ENCODE peak calls at places on chromosomes 13 and 19, in seven cellular contexts. N is B cell, S is A673, P is AG09319, F is colonic mucosa, Z is cardiac fibroblast, C is dorsolateral prefrontal cortex. L is an unnamed sample.

GRCh38 chr19:4609878-4610511 is 29.3 kb upstream of the TNFAIP8L1 start:
- DNase-seq in N (no peak), S (no peak), P (no peak), F (no peak), Z (no peak), C (no peak), L (no peak)

GRCh38 chr19:3358919-3359849 is 7.2 kb upstream of the NFIC start:
- DNase-seq in N (peak), S (peak), P (no peak), F (peak), Z (no peak), C (peak), L (peak)

GRCh38 chr13:87810391-87810801 is 139.2 kb downstream of the SLITRK5 start:
- DNase-seq in N (no peak), S (no peak), P (no peak), F (no peak), Z (no peak), C (no peak), L (no peak)

GRCh38 chr13:74930402-74931165 is 551.4 kb downstream of the TBC1D4 start:
- DNase-seq in N (no peak), S (peak), P (no peak), F (no peak), Z (peak), C (no peak), L (peak)

GRCh38 chr19:46678110-46678732 is 17.2 kb upstream of the DACT3 start:
- DNase-seq in N (no peak), S (peak), P (no peak), F (peak), Z (no peak), C (no peak), L (peak)

GRCh38 chr19:38362076-38362945 is 12.1 kb upstream of the PSMD8 start:
- DNase-seq in N (peak), S (peak), P (no peak), F (peak), Z (peak), C (peak), L (peak)

GRCh38 chr13:98500963-98501421 is 75.9 kb downstream of the STK24 start:
- DNase-seq in N (no peak), S (no peak), P (no peak), F (no peak), Z (no peak), C (no peak), L (no peak)

GRCh38 chr13:40974460-40975407 is 44.4 kb downstream of the ELF1 start:
- DNase-seq in N (no peak), S (peak), P (no peak), F (peak), Z (peak), C (no peak), L (peak)

GRCh38 chr13:76000131-76000530 is 364.0 kb downstream of the LMO7 start:
- DNase-seq in N (no peak), S (no peak), P (no peak), F (no peak), Z (no peak), C (no peak), L (no peak)

GRCh38 chr13:73385848-73386247 is 327.0 kb downstream of the KLF5 start:
- DNase-seq in N (no peak), S (no peak), P (no peak), F (no peak), Z (no peak), C (no peak), L (no peak)

GRCh38 chr19:35126624-35126959 is 8.3 kb downstream of the LGI4 start:
- DNase-seq in N (no peak), S (no peak), P (no peak), F (no peak), Z (no peak), C (peak), L (no peak)

GRCh38 chr13:27954406-27954851 is 14.7 kb downstream of the CDX2 start:
- DNase-seq in N (no peak), S (no peak), P (no peak), F (peak), Z (no peak), C (no peak), L (no peak)

GRCh38 chr19:33409906-33410685 is 36.6 kb downstream of the CEBPG start:
- DNase-seq in N (no peak), S (no peak), P (no peak), F (no peak), Z (no peak), C (no peak), L (no peak)

GRCh38 chr19:48510421-48511268 is 990 bp downstream of the LMTK3 start:
- DNase-seq in N (peak), S (peak), P (peak), F (peak), Z (peak), C (peak), L (peak)

GRCh38 chr19:2227415-2228156 is 8.5 kb downstream of the PLEKHJ1 start:
- DNase-seq in N (peak), S (no peak), P (no peak), F (no peak), Z (no peak), C (no peak), L (no peak)

GRCh38 chr13:91375119-91375729 is 23.2 kb upstream of the GPC5 start:
- DNase-seq in N (no peak), S (peak), P (no peak), F (no peak), Z (peak), C (no peak), L (peak)

GRCh38 chr13:26660761-26661160 is 99.8 kb downstream of the GPR12 start:
- DNase-seq in N (no peak), S (no peak), P (no peak), F (no peak), Z (no peak), C (no peak), L (no peak)

GRCh38 chr19:55319786-55320185 is 5.4 kb downstream of the TMEM150B start:
- DNase-seq in N (no peak), S (peak), P (no peak), F (no peak), Z (peak), C (peak), L (no peak)

GRCh38 chr13:66933994-66934393 is 296.1 kb downstream of the PCDH9 start:
- DNase-seq in N (no peak), S (no peak), P (no peak), F (no peak), Z (peak), C (no peak), L (peak)

GRCh38 chr19:35416331-35416730 is 31.7 kb upstream of the FFAR2 start:
- DNase-seq in N (no peak), S (no peak), P (no peak), F (no peak), Z (no peak), C (no peak), L (no peak)

GRCh38 chr13:77502104-77502720 is 33.3 kb upstream of the SCEL start:
- DNase-seq in N (peak), S (no peak), P (no peak), F (no peak), Z (no peak), C (no peak), L (no peak)

GRCh38 chr13:49503951-49504350 is 8.2 kb downstream of the PHF11 start:
- DNase-seq in N (no peak), S (no peak), P (no peak), F (no peak), Z (peak), C (no peak), L (no peak)

GRCh38 chr19:28307460-28307859 is 905.5 kb downstream of the UQCRFS1 start:
- DNase-seq in N (no peak), S (no peak), P (peak), F (no peak), Z (no peak), C (no peak), L (no peak)

GRCh38 chr13:44052843-44053607 is 173.3 kb downstream of the LACC1 start:
- DNase-seq in N (no peak), S (no peak), P (peak), F (no peak), Z (peak), C (peak), L (no peak)

GRCh38 chr13:28492527-28493367 is 2.2 kb downstream of the FLT1 start:
- DNase-seq in N (no peak), S (no peak), P (no peak), F (no peak), Z (no peak), C (no peak), L (no peak)

GRCh38 chr13:49356224-49356623 is 87.6 kb downstream of the CAB39L start:
- DNase-seq in N (no peak), S (no peak), P (peak), F (no peak), Z (peak), C (no peak), L (no peak)

GRCh38 chr13:110915874-110916670 is 1.2 kb upstream of the ANKRD10 start:
- DNase-seq in N (no peak), S (no peak), P (no peak), F (no peak), Z (peak), C (no peak), L (peak)

GRCh38 chr19:49950590-49950948 is 10.4 kb downstream of the SIGLEC11 start:
- DNase-seq in N (no peak), S (no peak), P (no peak), F (no peak), Z (no peak), C (no peak), L (no peak)

GRCh38 chr13:65036999-65037398 is 2193.1 kb downstream of the PCDH9 start:
- DNase-seq in N (no peak), S (no peak), P (no peak), F (no peak), Z (no peak), C (no peak), L (no peak)

GRCh38 chr19:31160346-31160926 is 188.8 kb downstream of the TSHZ3 start:
- DNase-seq in N (no peak), S (peak), P (no peak), F (no peak), Z (no peak), C (no peak), L (no peak)

GRCh38 chr13:98778749-98779148 is 26.3 kb upstream of the SLC15A1 start:
- DNase-seq in N (no peak), S (no peak), P (no peak), F (no peak), Z (peak), C (no peak), L (peak)

GRCh38 chr13:23161176-23161825 is 19.5 kb upstream of the SGCG start:
- DNase-seq in N (no peak), S (peak), P (no peak), F (no peak), Z (no peak), C (no peak), L (no peak)

DNA sequence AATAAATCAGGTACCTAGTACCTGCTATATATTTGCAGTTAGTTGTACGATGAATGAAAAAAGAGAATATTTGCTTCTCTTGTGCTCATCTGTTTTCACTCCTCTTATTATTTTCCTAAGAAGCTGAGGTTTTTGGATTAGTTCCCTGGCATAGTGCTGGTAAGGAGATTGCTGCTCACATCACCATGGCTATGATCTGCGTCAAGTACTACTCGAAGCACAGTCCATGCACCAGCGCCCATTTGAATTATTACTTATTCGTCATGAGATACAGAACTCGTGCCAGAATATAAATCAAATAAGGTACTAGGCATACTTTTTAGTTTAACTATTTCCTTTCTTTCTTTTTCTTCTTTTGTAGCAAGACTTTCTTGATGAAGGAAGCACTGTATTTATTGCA is 7.1 kb downstream of the SERTM1 start:
- DNase-seq in N (no peak), S (peak), P (no peak), F (no peak), Z (no peak), C (no peak), L (no peak)
- TF ChIP-seq CTCF in N (no peak), S (no peak), P (no peak), F (no peak), Z (no peak), C (no peak), L (no peak)

GRCh38 chr19:20558011-20558410 is 7.6 kb downstream of the ZNF737 start:
- DNase-seq in N (no peak), S (no peak), P (no peak), F (no peak), Z (no peak), C (no peak), L (no peak)
- TF ChIP-seq CTCF in N (no peak), S (peak), P (no peak), F (no peak), Z (no peak), C (peak), L (no peak)

DNA sequence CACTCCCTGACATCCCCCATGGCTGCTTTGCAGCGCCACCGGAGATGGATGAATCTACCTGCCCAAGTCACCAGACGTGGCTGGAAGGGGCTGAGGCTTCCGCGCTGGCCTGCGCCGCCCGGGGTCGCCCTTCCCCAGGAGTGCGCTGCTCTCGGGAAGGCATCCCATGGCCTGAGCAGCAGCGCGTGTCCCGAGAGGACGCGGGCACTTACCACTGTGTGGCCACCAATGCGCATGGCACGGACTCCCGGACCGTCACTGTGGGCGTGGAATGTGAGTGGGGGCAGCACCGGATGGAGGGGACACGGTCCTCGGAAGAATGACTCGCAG is 4.6 kb downstream of the ICAM5 start:
- DNase-seq in N (no peak), S (no peak), P (no peak), F (no peak), Z (no peak), C (no peak), L (no peak)
- TF ChIP-seq CTCF in N (no peak), S (peak), P (no peak), F (no peak), Z (no peak), C (no peak), L (no peak)

GRCh38 chr13:102141625-102142472 is 260.0 kb downstream of the FGF14 start:
- DNase-seq in N (no peak), S (peak), P (no peak), F (no peak), Z (peak), C (no peak), L (peak)
- TF ChIP-seq CTCF in N (peak), S (peak), P (peak), F (peak), Z (peak), C (peak), L (peak)